ENCODE peak calls at places on chromosomes 12 and 14, in ten cellular contexts. K, P, B, E, V, N, S, F, Q and C are unnamed samples.

GRCh38 chr14:90489916-90490726 is 93.3 kb downstream of the CALM1 start:
- DNase-seq in S (no peak), E (no peak), V (no peak), F (no peak), P (no peak), Q (no peak), K (no peak), N (peak; percentile 24), B (no peak), C (no peak)

GRCh38 chr12:98274430-98275130 is 240.8 kb upstream of the TMPO start:
- DNase-seq in S (no peak), B (no peak), V (no peak), P (no peak), Q (no peak), N (no peak), E (no peak), K (no peak), F (no peak), C (no peak)

GRCh38 chr14:69663322-69663686 is 51.9 kb downstream of the SUSD6 start:
- DNase-seq in S (no peak), N (peak; percentile 49), P (no peak), E (no peak), B (no peak), Q (no peak), V (peak; percentile 22), K (no peak), F (no peak), C (no peak)

GRCh38 chr12:19222566-19222965 is 93.0 kb downstream of the PLEKHA5 start:
- DNase-seq in B (no peak), K (no peak), F (no peak), V (no peak), Q (no peak), E (no peak), P (no peak), S (no peak), N (no peak), C (no peak)

GRCh38 chr14:52703225-52703624 is 3.8 kb upstream of the PSMC6 start:
- DNase-seq in F (peak; percentile 62), B (no peak), Q (peak; percentile 64), P (peak; percentile 80), N (peak; percentile 94), S (peak; percentile 93), K (no peak), E (no peak), V (peak; percentile 97), C (peak; percentile 57)

GRCh38 chr12:89479982-89480381 is 44.6 kb downstream of the GALNT4 start:
- DNase-seq in V (peak; percentile 31), S (no peak), N (no peak), E (no peak), F (no peak), P (no peak), K (no peak), Q (no peak), B (no peak), C (no peak)

GRCh38 chr14:56294125-56294524 is 175.9 kb downstream of the PELI2 start:
- DNase-seq in B (peak; percentile 56), S (no peak), V (peak; percentile 51), F (no peak), P (no peak), Q (no peak), E (no peak), N (no peak), K (no peak), C (no peak)

GRCh38 chr12:126117502-126117901 is 1052.3 kb downstream of the AACS start:
- DNase-seq in P (no peak), Q (no peak), F (no peak), E (no peak), N (no peak), V (no peak), B (no peak), K (no peak), S (no peak), C (no peak)

GRCh38 chr14:22434030-22434429 is 155.0 kb downstream of the DAD1 start:
- DNase-seq in Q (no peak), K (no peak), B (peak; percentile 49), E (no peak), N (no peak), S (no peak), V (no peak), F (no peak), P (no peak), C (no peak)

GRCh38 chr12:64669270-64669842 is 59.1 kb downstream of the RASSF3 start:
- DNase-seq in N (no peak), B (peak; percentile 78), V (peak; percentile 41), S (peak; percentile 17), Q (peak; percentile 60), F (no peak), E (peak; percentile 78), P (peak; percentile 74), K (no peak), C (no peak)

GRCh38 chr14:20555845-20556244 is 5.0 kb downstream of the RNASE9 start:
- DNase-seq in N (no peak), S (no peak), E (no peak), F (no peak), B (no peak), V (no peak), Q (no peak), K (no peak), P (no peak), C (no peak)

GRCh38 chr12:82660541-82661325 is 26.0 kb upstream of the TMTC2 start:
- DNase-seq in Q (no peak), B (no peak), E (no peak), V (no peak), N (peak; percentile 27), P (no peak), S (peak; percentile 16), K (no peak), F (no peak), C (no peak)

GRCh38 chr14:34826661-34827060 is 48.5 kb downstream of the BAZ1A start:
- DNase-seq in S (peak; percentile 32), E (no peak), P (no peak), B (no peak), K (no peak), N (peak; percentile 31), Q (no peak), V (peak; percentile 10), F (no peak), C (no peak)

GRCh38 chr14:97844042-97844441 is 1046.9 kb downstream of the VRK1 start:
- DNase-seq in K (no peak), N (no peak), F (no peak), E (no peak), V (no peak), S (no peak), Q (no peak), P (no peak), B (no peak), C (no peak)

GRCh38 chr14:75259510-75259855 is 19.1 kb upstream of the FOS start:
- DNase-seq in E (no peak), P (no peak), B (no peak), N (peak; percentile 69), K (peak; percentile 36), Q (no peak), V (peak; percentile 10), F (no peak), S (no peak), C (no peak)

GRCh38 chr14:67482765-67483164 is 5.8 kb downstream of the TMEM229B start:
- DNase-seq in V (no peak), E (no peak), S (no peak), B (no peak), K (no peak), N (no peak), Q (no peak), P (no peak), F (no peak), C (no peak)

GRCh38 chr12:116201908-116202307 is 75.6 kb downstream of the MED13L start:
- DNase-seq in E (no peak), V (no peak), N (peak; percentile 82), F (no peak), Q (no peak), P (no peak), S (no peak), K (no peak), B (no peak), C (no peak)

DNA sequence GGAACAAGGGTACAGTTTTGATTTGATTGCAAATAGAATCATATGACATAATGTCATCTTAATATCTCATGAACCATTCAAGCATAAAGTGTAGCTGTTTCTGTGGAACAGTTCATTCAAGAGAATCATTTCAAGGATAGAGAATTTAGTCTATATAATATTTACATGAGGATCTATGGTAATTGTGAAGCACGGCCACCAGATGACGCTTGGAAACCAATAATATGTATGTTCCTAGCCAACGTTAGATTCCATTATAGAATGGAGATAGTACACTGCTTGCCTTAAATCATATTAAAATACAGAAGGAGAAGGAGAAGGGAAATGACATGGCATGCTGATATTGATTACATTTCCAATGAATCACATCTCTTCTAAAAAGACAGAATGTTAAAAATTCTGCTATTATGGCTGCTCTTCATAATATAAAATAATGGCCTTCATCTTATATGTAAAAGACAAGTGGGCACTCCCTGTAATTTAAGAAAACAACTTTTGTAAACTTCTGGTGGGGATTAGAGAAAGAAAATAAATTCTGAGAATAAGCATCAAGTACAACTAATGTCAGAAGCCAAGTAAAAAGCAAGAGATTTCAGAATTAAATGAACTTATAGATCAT is 351.0 kb downstream of the NAV3 start:
- DNase-seq in F (no peak), Q (no peak), E (no peak), N (no peak), S (peak; percentile 15), K (peak; percentile 42), B (peak; percentile 59), P (no peak), V (peak; percentile 73), C (no peak)
- TF ChIP-seq CTCF in F (no peak), Q (no peak), E (peak; percentile 28), N (peak; percentile 53), S (peak; percentile 21), K (peak; percentile 53), B (peak; percentile 83), P (no peak), V (peak; percentile 89), C (peak; percentile 54)

GRCh38 chr12:105231396-105231795 is 4.6 kb downstream of the APPL2 start:
- DNase-seq in S (no peak), B (no peak), F (no peak), E (no peak), P (no peak), K (no peak), N (no peak), Q (peak; percentile 44), V (no peak), C (no peak)
- H3K4me3 ChIP-seq in S (no peak overlapping the region), B (no peak overlapping the region), F (no peak overlapping the region), E (no peak overlapping the region), P (no peak overlapping the region), K (no peak overlapping the region), N (no peak overlapping the region), Q (no peak overlapping the region), V (no peak overlapping the region), C (no peak overlapping the region)

DNA sequence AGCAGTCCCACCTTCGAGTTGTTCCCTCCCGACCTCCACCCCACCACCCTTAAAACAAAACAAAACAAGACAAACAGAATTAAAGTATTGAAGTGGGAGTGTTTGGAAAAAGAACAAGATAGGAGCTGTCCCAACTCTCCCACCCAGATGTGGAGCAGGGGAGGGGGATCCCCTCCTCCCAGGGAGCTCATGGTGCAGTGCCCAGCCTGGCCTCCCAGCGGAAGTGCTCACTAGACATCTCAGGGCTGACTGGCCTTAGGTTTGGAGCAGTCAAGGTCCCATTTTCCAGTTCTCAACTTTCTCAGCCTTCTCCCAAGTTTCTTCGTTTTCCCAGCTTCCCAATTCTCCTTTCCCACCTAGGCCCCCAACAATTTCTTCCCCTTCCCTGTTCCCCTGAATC is 2.9 kb downstream of the SP7 start:
- DNase-seq in K (no peak), B (no peak), F (no peak), V (no peak), S (no peak), Q (no peak), N (no peak), P (no peak), E (no peak), C (no peak)
- H3K27me3 ChIP-seq in K (no peaks in the 10 kb centered on the region), B (no peaks in the 10 kb centered on the region), F (peaks cover 28% of the 10 kb centered on the region), V (no peaks in the 10 kb centered on the region), S (peaks cover 4% of the 10 kb centered on the region), Q (peaks cover 8% of the 10 kb centered on the region), N (peaks cover 64% of the 10 kb centered on the region), P (peaks cover 2% of the 10 kb centered on the region), E (no peaks in the 10 kb centered on the region), C (peaks cover 40% of the 10 kb centered on the region)

GRCh38 chr14:32593290-32593942 is 264.3 kb downstream of the AKAP6 start:
- DNase-seq in Q (no peak), E (no peak), B (no peak), K (no peak), S (peak; percentile 42), F (no peak), N (peak; percentile 95), P (no peak), V (peak; percentile 48), C (peak; percentile 16)
- TF ChIP-seq CTCF in Q (no peak), E (no peak), B (no peak), K (no peak), S (no peak), F (no peak), N (no peak), P (no peak), V (no peak), C (no peak)